ENCODE peak calls at places on chromosomes 11 and 22, in ten cellular contexts. One of them, this sample, is unnamed.

GRCh38 chr11:65375012-65375411 is 7.4 kb downstream of the SLC25A45 start:
- DNase-seq in cardiac fibroblast: no peak
- DNase-seq in left lung: no peak
- DNase-seq in stomach: no peak
- DNase-seq in fibroblast of mammary gland: no peak
- DNase-seq in tibial artery: no peak
- DNase-seq in transverse colon: peak; percentile 56
- DNase-seq in heart right ventricle: no peak
- DNase-seq in astrocyte of the cerebellum: no peak
- DNase-seq in lower lobe of right lung: no peak
- DNase-seq in this sample: no peak

GRCh38 chr22:29621761-29622526 is 18.5 kb downstream of the NF2 start:
- DNase-seq in cardiac fibroblast: peak; percentile 78
- DNase-seq in left lung: no peak
- DNase-seq in stomach: no peak
- DNase-seq in fibroblast of mammary gland: peak; percentile 93
- DNase-seq in tibial artery: no peak
- DNase-seq in transverse colon: no peak
- DNase-seq in heart right ventricle: no peak
- DNase-seq in astrocyte of the cerebellum: peak; percentile 93
- DNase-seq in lower lobe of right lung: no peak
- DNase-seq in this sample: peak; percentile 96

GRCh38 chr11:67277231-67277961 is 11.1 kb downstream of the GRK2 start:
- DNase-seq in cardiac fibroblast: peak; percentile 91
- DNase-seq in left lung: peak; percentile 94
- DNase-seq in stomach: peak; percentile 91
- DNase-seq in fibroblast of mammary gland: peak; percentile 65
- DNase-seq in tibial artery: peak; percentile 95
- DNase-seq in transverse colon: peak; percentile 94
- DNase-seq in heart right ventricle: peak; percentile 90
- DNase-seq in astrocyte of the cerebellum: no peak
- DNase-seq in lower lobe of right lung: peak; percentile 97
- DNase-seq in this sample: no peak

GRCh38 chr22:28075260-28075981 is 156.4 kb upstream of the PITPNB start:
- DNase-seq in cardiac fibroblast: peak; percentile 86
- DNase-seq in left lung: peak; percentile 35
- DNase-seq in stomach: peak; percentile 62
- DNase-seq in fibroblast of mammary gland: peak; percentile 91
- DNase-seq in tibial artery: no peak
- DNase-seq in transverse colon: peak; percentile 8
- DNase-seq in heart right ventricle: no peak
- DNase-seq in astrocyte of the cerebellum: peak; percentile 46
- DNase-seq in lower lobe of right lung: peak; percentile 50
- DNase-seq in this sample: peak; percentile 26

GRCh38 chr11:86182976-86183584 is 61.5 kb upstream of the EED start:
- DNase-seq in cardiac fibroblast: no peak
- DNase-seq in left lung: no peak
- DNase-seq in stomach: peak; percentile 74
- DNase-seq in fibroblast of mammary gland: no peak
- DNase-seq in tibial artery: no peak
- DNase-seq in transverse colon: peak; percentile 80
- DNase-seq in heart right ventricle: no peak
- DNase-seq in astrocyte of the cerebellum: no peak
- DNase-seq in lower lobe of right lung: peak; percentile 53
- DNase-seq in this sample: no peak

GRCh38 chr22:42309865-42310264 is 39.4 kb upstream of the TCF20 start:
- DNase-seq in cardiac fibroblast: no peak
- DNase-seq in left lung: no peak
- DNase-seq in stomach: no peak
- DNase-seq in fibroblast of mammary gland: no peak
- DNase-seq in tibial artery: no peak
- DNase-seq in transverse colon: no peak
- DNase-seq in heart right ventricle: no peak
- DNase-seq in astrocyte of the cerebellum: no peak
- DNase-seq in lower lobe of right lung: no peak
- DNase-seq in this sample: no peak

GRCh38 chr11:11313426-11313825 is 39.6 kb downstream of the CSNK2A3 start:
- DNase-seq in cardiac fibroblast: peak; percentile 43
- DNase-seq in left lung: peak; percentile 65
- DNase-seq in stomach: no peak
- DNase-seq in fibroblast of mammary gland: peak; percentile 66
- DNase-seq in tibial artery: no peak
- DNase-seq in transverse colon: no peak
- DNase-seq in heart right ventricle: no peak
- DNase-seq in astrocyte of the cerebellum: no peak
- DNase-seq in lower lobe of right lung: peak; percentile 58
- DNase-seq in this sample: peak; percentile 45

GRCh38 chr11:130423541-130424155 is 4.8 kb downstream of the ADAMTS8 start:
- DNase-seq in cardiac fibroblast: no peak
- DNase-seq in left lung: no peak
- DNase-seq in stomach: no peak
- DNase-seq in fibroblast of mammary gland: no peak
- DNase-seq in tibial artery: no peak
- DNase-seq in transverse colon: no peak
- DNase-seq in heart right ventricle: no peak
- DNase-seq in astrocyte of the cerebellum: no peak
- DNase-seq in lower lobe of right lung: no peak
- DNase-seq in this sample: no peak

GRCh38 chr11:121740902-121741301 is 288.1 kb upstream of the SORL1-AS1 start:
- DNase-seq in cardiac fibroblast: no peak
- DNase-seq in left lung: no peak
- DNase-seq in stomach: no peak
- DNase-seq in fibroblast of mammary gland: no peak
- DNase-seq in tibial artery: no peak
- DNase-seq in transverse colon: no peak
- DNase-seq in heart right ventricle: no peak
- DNase-seq in astrocyte of the cerebellum: no peak
- DNase-seq in lower lobe of right lung: no peak
- DNase-seq in this sample: no peak

GRCh38 chr11:2886191-2886894 is 768 bp upstream of the CDKN1C start:
- DNase-seq in cardiac fibroblast: peak; percentile 48
- DNase-seq in left lung: no peak
- DNase-seq in stomach: no peak
- DNase-seq in fibroblast of mammary gland: peak; percentile 13
- DNase-seq in tibial artery: peak; percentile 78
- DNase-seq in transverse colon: no peak
- DNase-seq in heart right ventricle: peak; percentile 45
- DNase-seq in astrocyte of the cerebellum: no peak
- DNase-seq in lower lobe of right lung: peak; percentile 66
- DNase-seq in this sample: no peak
- TF ChIP-seq CTCF in cardiac fibroblast: peak; percentile 2
- TF ChIP-seq CTCF in left lung: no peak
- TF ChIP-seq CTCF in stomach: no peak
- TF ChIP-seq CTCF in fibroblast of mammary gland: no peak
- TF ChIP-seq CTCF in tibial artery: peak; percentile 8
- TF ChIP-seq CTCF in transverse colon: peak; percentile 5
- TF ChIP-seq CTCF in heart right ventricle: no peak
- TF ChIP-seq CTCF in astrocyte of the cerebellum: no peak
- TF ChIP-seq CTCF in lower lobe of right lung: peak; percentile 24
- TF ChIP-seq CTCF in this sample: peak; percentile 25

GRCh38 chr22:23837911-23838685 is 708 bp downstream of the DERL3 start:
- DNase-seq in cardiac fibroblast: no peak
- DNase-seq in left lung: no peak
- DNase-seq in stomach: no peak
- DNase-seq in fibroblast of mammary gland: no peak
- DNase-seq in tibial artery: no peak
- DNase-seq in transverse colon: no peak
- DNase-seq in heart right ventricle: no peak
- DNase-seq in astrocyte of the cerebellum: no peak
- DNase-seq in lower lobe of right lung: no peak
- DNase-seq in this sample: no peak

GRCh38 chr22:23841736-23842404 is 3.1 kb upstream of the DERL3 start:
- DNase-seq in cardiac fibroblast: no peak
- DNase-seq in left lung: no peak
- DNase-seq in stomach: no peak
- DNase-seq in fibroblast of mammary gland: no peak
- DNase-seq in tibial artery: no peak
- DNase-seq in transverse colon: no peak
- DNase-seq in heart right ventricle: no peak
- DNase-seq in astrocyte of the cerebellum: no peak
- DNase-seq in lower lobe of right lung: no peak
- DNase-seq in this sample: no peak

GRCh38 chr22:23841292-23841691 is 2.5 kb upstream of the DERL3 start:
- DNase-seq in cardiac fibroblast: no peak
- DNase-seq in left lung: no peak
- DNase-seq in stomach: no peak
- DNase-seq in fibroblast of mammary gland: no peak
- DNase-seq in tibial artery: no peak
- DNase-seq in transverse colon: no peak
- DNase-seq in heart right ventricle: no peak
- DNase-seq in astrocyte of the cerebellum: no peak
- DNase-seq in lower lobe of right lung: no peak
- DNase-seq in this sample: no peak

GRCh38 chr22:23838686-23839468 is at the start of gene DERL3:
- DNase-seq in cardiac fibroblast: peak; percentile 97
- DNase-seq in left lung: peak; percentile 99
- DNase-seq in stomach: peak; percentile 99
- DNase-seq in fibroblast of mammary gland: peak; percentile 96
- DNase-seq in tibial artery: peak; percentile 98
- DNase-seq in transverse colon: peak; percentile 99
- DNase-seq in heart right ventricle: peak; percentile 96
- DNase-seq in astrocyte of the cerebellum: peak; percentile 92
- DNase-seq in lower lobe of right lung: peak; percentile 100
- DNase-seq in this sample: peak; percentile 95

DNA sequence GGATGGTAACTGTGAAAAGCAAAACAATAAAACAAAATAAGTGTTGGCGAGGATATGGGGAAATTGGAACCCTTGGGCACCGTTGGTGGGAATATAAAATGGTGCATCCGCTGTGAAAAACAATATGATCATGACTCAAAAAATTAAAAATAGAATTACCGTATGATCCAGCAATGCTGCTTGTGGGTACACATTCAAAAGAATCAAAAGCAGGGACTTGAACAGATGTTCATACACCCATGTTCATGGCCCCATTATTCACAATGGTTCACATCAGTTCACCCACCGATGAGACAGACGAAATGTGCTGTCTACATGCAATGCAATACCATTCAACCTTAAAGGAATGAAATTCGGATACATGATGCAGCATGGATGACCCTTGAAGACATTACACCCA is 1.2 kb upstream of the DERL3 start:
- DNase-seq in cardiac fibroblast: no peak
- DNase-seq in left lung: no peak
- DNase-seq in stomach: no peak
- DNase-seq in fibroblast of mammary gland: no peak
- DNase-seq in tibial artery: no peak
- DNase-seq in transverse colon: no peak
- DNase-seq in heart right ventricle: no peak
- DNase-seq in astrocyte of the cerebellum: no peak
- DNase-seq in lower lobe of right lung: no peak
- DNase-seq in this sample: no peak
- H3K4me3 ChIP-seq in cardiac fibroblast: no peak overlapping the region
- H3K4me3 ChIP-seq in left lung: no peak overlapping the region
- H3K4me3 ChIP-seq in stomach: no peak overlapping the region
- H3K4me3 ChIP-seq in fibroblast of mammary gland: no peak overlapping the region
- H3K4me3 ChIP-seq in tibial artery: no peak overlapping the region
- H3K4me3 ChIP-seq in transverse colon: no peak overlapping the region
- H3K4me3 ChIP-seq in heart right ventricle: no peak overlapping the region
- H3K4me3 ChIP-seq in astrocyte of the cerebellum: no peak overlapping the region
- H3K4me3 ChIP-seq in lower lobe of right lung: no peak overlapping the region
- H3K4me3 ChIP-seq in this sample: no peak overlapping the region

DNA sequence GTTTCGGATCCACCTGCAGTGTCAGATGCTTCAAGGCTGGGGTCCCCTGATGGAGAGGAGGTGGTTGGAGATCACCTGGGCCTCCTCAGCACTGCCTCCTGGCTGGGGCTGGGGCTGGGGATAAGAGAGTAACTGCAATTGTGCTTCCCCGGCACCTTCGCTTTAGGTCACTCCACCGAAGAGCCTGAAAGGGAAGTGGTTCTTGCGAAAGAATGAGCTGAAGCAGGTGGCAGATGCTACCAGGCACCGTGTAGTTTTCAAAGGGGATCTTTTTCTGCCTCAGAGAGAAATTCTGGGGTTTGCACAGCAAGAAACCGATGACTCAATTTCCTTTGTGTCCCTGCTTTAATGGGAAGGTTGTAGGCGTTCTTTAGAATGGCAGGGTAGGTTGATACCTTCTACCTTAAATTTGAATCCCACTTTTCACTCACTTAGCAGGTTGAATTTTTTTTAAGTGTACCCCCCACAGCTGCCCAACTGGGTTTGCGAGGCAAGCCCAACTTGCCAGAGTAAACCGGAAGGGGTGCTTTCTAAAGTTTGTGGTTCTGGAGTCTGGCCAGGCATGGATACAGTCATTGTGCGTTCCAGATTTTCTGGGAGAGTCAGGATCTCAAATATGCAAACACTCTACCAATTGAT is 5.3 kb downstream of the CD44 start:
- DNase-seq in cardiac fibroblast: peak; percentile 62
- DNase-seq in left lung: no peak
- DNase-seq in stomach: peak; percentile 32
- DNase-seq in fibroblast of mammary gland: peak; percentile 75
- DNase-seq in tibial artery: no peak
- DNase-seq in transverse colon: peak; percentile 64
- DNase-seq in heart right ventricle: no peak
- DNase-seq in astrocyte of the cerebellum: peak; percentile 52
- DNase-seq in lower lobe of right lung: no peak
- DNase-seq in this sample: no peak
- TF ChIP-seq CTCF in cardiac fibroblast: peak; percentile 3
- TF ChIP-seq CTCF in left lung: no peak
- TF ChIP-seq CTCF in stomach: no peak
- TF ChIP-seq CTCF in fibroblast of mammary gland: no peak
- TF ChIP-seq CTCF in tibial artery: no peak
- TF ChIP-seq CTCF in transverse colon: no peak
- TF ChIP-seq CTCF in heart right ventricle: no peak
- TF ChIP-seq CTCF in astrocyte of the cerebellum: peak; percentile 14
- TF ChIP-seq CTCF in lower lobe of right lung: no peak
- TF ChIP-seq CTCF in this sample: no peak

GRCh38 chr22:37674951-37675929 is at the start of gene LGALS1:
- DNase-seq in cardiac fibroblast: peak; percentile 99
- DNase-seq in left lung: peak; percentile 95
- DNase-seq in stomach: peak; percentile 94
- DNase-seq in fibroblast of mammary gland: peak; percentile 97
- DNase-seq in tibial artery: peak; percentile 99
- DNase-seq in transverse colon: peak; percentile 95
- DNase-seq in heart right ventricle: peak; percentile 96
- DNase-seq in astrocyte of the cerebellum: peak; percentile 91
- DNase-seq in lower lobe of right lung: peak; percentile 96
- DNase-seq in this sample: peak; percentile 79

GRCh38 chr22:37678372-37678771 is 2.9 kb downstream of the LGALS1 start:
- DNase-seq in cardiac fibroblast: no peak
- DNase-seq in left lung: no peak
- DNase-seq in stomach: no peak
- DNase-seq in fibroblast of mammary gland: no peak
- DNase-seq in tibial artery: no peak
- DNase-seq in transverse colon: no peak
- DNase-seq in heart right ventricle: no peak
- DNase-seq in astrocyte of the cerebellum: no peak
- DNase-seq in lower lobe of right lung: no peak
- DNase-seq in this sample: no peak

GRCh38 chr22:37674248-37674647 is 1.2 kb upstream of the LGALS1 start:
- DNase-seq in cardiac fibroblast: no peak
- DNase-seq in left lung: no peak
- DNase-seq in stomach: no peak
- DNase-seq in fibroblast of mammary gland: no peak
- DNase-seq in tibial artery: no peak
- DNase-seq in transverse colon: no peak
- DNase-seq in heart right ventricle: no peak
- DNase-seq in astrocyte of the cerebellum: no peak
- DNase-seq in lower lobe of right lung: no peak
- DNase-seq in this sample: no peak

GRCh38 chr22:37676691-37677627 is 1.5 kb downstream of the LGALS1 start:
- DNase-seq in cardiac fibroblast: peak; percentile 97
- DNase-seq in left lung: peak; percentile 92
- DNase-seq in stomach: peak; percentile 85
- DNase-seq in fibroblast of mammary gland: peak; percentile 97
- DNase-seq in tibial artery: peak; percentile 95
- DNase-seq in transverse colon: peak; percentile 93
- DNase-seq in heart right ventricle: peak; percentile 82
- DNase-seq in astrocyte of the cerebellum: peak; percentile 87
- DNase-seq in lower lobe of right lung: peak; percentile 88
- DNase-seq in this sample: peak; percentile 77

GRCh38 chr22:37675930-37676571 is 615 bp downstream of the LGALS1 start:
- DNase-seq in cardiac fibroblast: peak; percentile 49
- DNase-seq in left lung: peak; percentile 68
- DNase-seq in stomach: no peak
- DNase-seq in fibroblast of mammary gland: peak; percentile 37
- DNase-seq in tibial artery: peak; percentile 82
- DNase-seq in transverse colon: peak; percentile 50
- DNase-seq in heart right ventricle: peak; percentile 66
- DNase-seq in astrocyte of the cerebellum: no peak
- DNase-seq in lower lobe of right lung: peak; percentile 53
- DNase-seq in this sample: no peak
- H3K4me3 ChIP-seq in cardiac fibroblast: peak overlapping the region; percentile 78
- H3K4me3 ChIP-seq in left lung: peak overlapping the region; percentile 45
- H3K4me3 ChIP-seq in stomach: peak overlapping the region; percentile 60
- H3K4me3 ChIP-seq in fibroblast of mammary gland: peak overlapping the region; percentile 99
- H3K4me3 ChIP-seq in tibial artery: peak overlapping the region; percentile 84
- H3K4me3 ChIP-seq in transverse colon: peak overlapping the region; percentile 39
- H3K4me3 ChIP-seq in heart right ventricle: peak overlapping the region; percentile 65
- H3K4me3 ChIP-seq in astrocyte of the cerebellum: peak overlapping the region; percentile 93
- H3K4me3 ChIP-seq in lower lobe of right lung: peak overlapping the region; percentile 69
- H3K4me3 ChIP-seq in this sample: peak overlapping the region; percentile 50

This sample was measured in kidney epithelial cell.